ENCODE peak calls at places on chromosomes 11 and 22, in seven cellular contexts. One of them, this sample, is unnamed.
A peak's percentile ranks its signal among the peaks of the same experiment; 100 is the strongest.

GRCh38 chr11:36577859-36578258 is 10.1 kb downstream of the RAG1 start:
- DNase-seq in naive thymus-derived CD4-positive, alpha-beta T cell: no peak
- DNase-seq in H9: no peak
- DNase-seq in neuronal stem cell: no peak
- DNase-seq in prostate gland: no peak
- DNase-seq in Panc1: no peak
- DNase-seq in mesendoderm: peak; percentile 23
- DNase-seq in this sample: no peak

GRCh38 chr22:17218341-17218740 is 894 bp downstream of the ADA2 start:
- DNase-seq in naive thymus-derived CD4-positive, alpha-beta T cell: no peak
- DNase-seq in prostate gland: no peak
- DNase-seq in mesendoderm: peak; percentile 58
- DNase-seq in neuronal stem cell: no peak
- DNase-seq in H9: no peak
- DNase-seq in Panc1: no peak
- DNase-seq in this sample: no peak

GRCh38 chr11:12731841-12732336 is 57.7 kb downstream of the TEAD1 start:
- DNase-seq in naive thymus-derived CD4-positive, alpha-beta T cell: no peak
- DNase-seq in neuronal stem cell: no peak
- DNase-seq in Panc1: no peak
- DNase-seq in prostate gland: no peak
- DNase-seq in H9: no peak
- DNase-seq in mesendoderm: peak; percentile 64
- DNase-seq in this sample: no peak

GRCh38 chr22:45878901-45879551 is 97.9 kb downstream of the WNT7B start:
- DNase-seq in prostate gland: no peak
- DNase-seq in H9: peak; percentile 35
- DNase-seq in Panc1: no peak
- DNase-seq in neuronal stem cell: no peak
- DNase-seq in naive thymus-derived CD4-positive, alpha-beta T cell: no peak
- DNase-seq in mesendoderm: no peak
- DNase-seq in this sample: no peak

GRCh38 chr11:33997473-33998347 is 53.8 kb upstream of the CAPRIN1 start:
- DNase-seq in naive thymus-derived CD4-positive, alpha-beta T cell: no peak
- DNase-seq in Panc1: no peak
- DNase-seq in neuronal stem cell: no peak
- DNase-seq in mesendoderm: peak; percentile 39
- DNase-seq in H9: no peak
- DNase-seq in prostate gland: no peak
- DNase-seq in this sample: no peak

GRCh38 chr11:121881806-121882205 is 234.2 kb downstream of the BLID start:
- DNase-seq in naive thymus-derived CD4-positive, alpha-beta T cell: no peak
- DNase-seq in mesendoderm: no peak
- DNase-seq in H9: no peak
- DNase-seq in prostate gland: no peak
- DNase-seq in neuronal stem cell: no peak
- DNase-seq in Panc1: no peak
- DNase-seq in this sample: no peak

GRCh38 chr11:116693206-116694016 is 79.4 kb downstream of the BUD13 start:
- DNase-seq in mesendoderm: no peak
- DNase-seq in naive thymus-derived CD4-positive, alpha-beta T cell: no peak
- DNase-seq in Panc1: no peak
- DNase-seq in neuronal stem cell: no peak
- DNase-seq in prostate gland: no peak
- DNase-seq in H9: no peak
- DNase-seq in this sample: no peak

GRCh38 chr11:118343981-118344521 is at the start of gene CD3G:
- DNase-seq in neuronal stem cell: no peak
- DNase-seq in mesendoderm: no peak
- DNase-seq in prostate gland: no peak
- DNase-seq in H9: no peak
- DNase-seq in naive thymus-derived CD4-positive, alpha-beta T cell: peak; percentile 66
- DNase-seq in Panc1: no peak
- DNase-seq in this sample: peak; percentile 30

GRCh38 chr11:11409916-11410315 is 56.9 kb upstream of the CSNK2A3 start:
- DNase-seq in H9: no peak
- DNase-seq in Panc1: no peak
- DNase-seq in prostate gland: no peak
- DNase-seq in neuronal stem cell: no peak
- DNase-seq in naive thymus-derived CD4-positive, alpha-beta T cell: no peak
- DNase-seq in mesendoderm: no peak
- DNase-seq in this sample: no peak

GRCh38 chr22:47698906-47699305 is 936.5 kb downstream of the TBC1D22A start:
- DNase-seq in prostate gland: no peak
- DNase-seq in mesendoderm: no peak
- DNase-seq in neuronal stem cell: no peak
- DNase-seq in naive thymus-derived CD4-positive, alpha-beta T cell: no peak
- DNase-seq in H9: no peak
- DNase-seq in Panc1: no peak
- DNase-seq in this sample: no peak

GRCh38 chr11:47348859-47349258 is 3.6 kb downstream of the MYBPC3 start:
- DNase-seq in Panc1: no peak
- DNase-seq in mesendoderm: peak; percentile 31
- DNase-seq in naive thymus-derived CD4-positive, alpha-beta T cell: no peak
- DNase-seq in H9: no peak
- DNase-seq in prostate gland: no peak
- DNase-seq in neuronal stem cell: no peak
- DNase-seq in this sample: no peak

GRCh38 chr11:104106136-104106754 is 57.7 kb downstream of the PDGFD start:
- DNase-seq in Panc1: no peak
- DNase-seq in neuronal stem cell: no peak
- DNase-seq in mesendoderm: no peak
- DNase-seq in naive thymus-derived CD4-positive, alpha-beta T cell: no peak
- DNase-seq in H9: no peak
- DNase-seq in prostate gland: no peak
- DNase-seq in this sample: no peak

GRCh38 chr11:118746988-118747585 is 43.9 kb downstream of the DDX6 start:
- DNase-seq in naive thymus-derived CD4-positive, alpha-beta T cell: no peak
- DNase-seq in Panc1: no peak
- DNase-seq in mesendoderm: no peak
- DNase-seq in H9: no peak
- DNase-seq in prostate gland: no peak
- DNase-seq in neuronal stem cell: no peak
- DNase-seq in this sample: no peak

GRCh38 chr11:126485021-126485781 is 129.7 kb downstream of the ST3GAL4 start:
- DNase-seq in neuronal stem cell: no peak
- DNase-seq in H9: no peak
- DNase-seq in Panc1: no peak
- DNase-seq in prostate gland: no peak
- DNase-seq in mesendoderm: no peak
- DNase-seq in naive thymus-derived CD4-positive, alpha-beta T cell: no peak
- DNase-seq in this sample: no peak

GRCh38 chr11:111846063-111846462 is 25.3 kb downstream of the ALG9 start:
- DNase-seq in Panc1: no peak
- DNase-seq in neuronal stem cell: no peak
- DNase-seq in prostate gland: no peak
- DNase-seq in mesendoderm: no peak
- DNase-seq in H9: no peak
- DNase-seq in naive thymus-derived CD4-positive, alpha-beta T cell: no peak
- DNase-seq in this sample: no peak

GRCh38 chr11:76891285-76891684 is 30.6 kb downstream of the ACER3 start:
- DNase-seq in mesendoderm: no peak
- DNase-seq in Panc1: no peak
- DNase-seq in neuronal stem cell: no peak
- DNase-seq in naive thymus-derived CD4-positive, alpha-beta T cell: no peak
- DNase-seq in H9: no peak
- DNase-seq in prostate gland: no peak
- DNase-seq in this sample: no peak

GRCh38 chr22:38309614-38310517 is 7.4 kb downstream of the CSNK1E start:
- DNase-seq in neuronal stem cell: no peak
- DNase-seq in H9: no peak
- DNase-seq in naive thymus-derived CD4-positive, alpha-beta T cell: no peak
- DNase-seq in mesendoderm: no peak
- DNase-seq in Panc1: no peak
- DNase-seq in prostate gland: no peak
- DNase-seq in this sample: no peak

GRCh38 chr11:131819845-131820244 is 449.4 kb downstream of the NTM start:
- DNase-seq in neuronal stem cell: no peak
- DNase-seq in prostate gland: no peak
- DNase-seq in mesendoderm: no peak
- DNase-seq in H9: no peak
- DNase-seq in Panc1: no peak
- DNase-seq in naive thymus-derived CD4-positive, alpha-beta T cell: no peak
- DNase-seq in this sample: no peak

GRCh38 chr11:70772950-70773349 is 374.6 kb downstream of the CTTN start:
- DNase-seq in prostate gland: no peak
- DNase-seq in naive thymus-derived CD4-positive, alpha-beta T cell: no peak
- DNase-seq in neuronal stem cell: no peak
- DNase-seq in Panc1: no peak
- DNase-seq in mesendoderm: peak; percentile 63
- DNase-seq in H9: no peak
- DNase-seq in this sample: no peak

GRCh38 chr22:37749831-37750595 is 53.2 kb downstream of the TRIOBP start:
- DNase-seq in mesendoderm: peak; percentile 36
- DNase-seq in Panc1: no peak
- DNase-seq in prostate gland: peak; percentile 74
- DNase-seq in neuronal stem cell: no peak
- DNase-seq in naive thymus-derived CD4-positive, alpha-beta T cell: no peak
- DNase-seq in H9: no peak
- DNase-seq in this sample: no peak

GRCh38 chr11:117417856-117418255 is 90.2 kb downstream of the CEP164 start:
- DNase-seq in H9: no peak
- DNase-seq in neuronal stem cell: no peak
- DNase-seq in naive thymus-derived CD4-positive, alpha-beta T cell: no peak
- DNase-seq in Panc1: no peak
- DNase-seq in prostate gland: no peak
- DNase-seq in mesendoderm: no peak
- DNase-seq in this sample: no peak

GRCh38 chr11:55726715-55727324 is 46.4 kb upstream of the OR5D13 start:
- DNase-seq in prostate gland: no peak
- DNase-seq in neuronal stem cell: no peak
- DNase-seq in H9: no peak
- DNase-seq in naive thymus-derived CD4-positive, alpha-beta T cell: no peak
- DNase-seq in mesendoderm: peak; percentile 7
- DNase-seq in Panc1: no peak
- DNase-seq in this sample: no peak

GRCh38 chr11:59901306-59901705 is 22.7 kb downstream of the OOSP3 start:
- DNase-seq in Panc1: no peak
- DNase-seq in neuronal stem cell: no peak
- DNase-seq in H9: no peak
- DNase-seq in prostate gland: no peak
- DNase-seq in naive thymus-derived CD4-positive, alpha-beta T cell: no peak
- DNase-seq in mesendoderm: no peak
- DNase-seq in this sample: no peak

GRCh38 chr22:47738472-47739013 is 976.1 kb downstream of the TBC1D22A start:
- DNase-seq in naive thymus-derived CD4-positive, alpha-beta T cell: no peak
- DNase-seq in H9: no peak
- DNase-seq in prostate gland: no peak
- DNase-seq in Panc1: no peak
- DNase-seq in mesendoderm: peak; percentile 84
- DNase-seq in neuronal stem cell: no peak
- DNase-seq in this sample: no peak

GRCh38 chr11:39365809-39366436 is 2093.5 kb downstream of the LRRC4C start:
- DNase-seq in neuronal stem cell: peak; percentile 5
- DNase-seq in naive thymus-derived CD4-positive, alpha-beta T cell: no peak
- DNase-seq in prostate gland: no peak
- DNase-seq in H9: no peak
- DNase-seq in mesendoderm: peak; percentile 79
- DNase-seq in Panc1: peak; percentile 17
- DNase-seq in this sample: no peak

GRCh38 chr11:93784935-93785360 is 866 bp downstream of the MED17 start:
- DNase-seq in naive thymus-derived CD4-positive, alpha-beta T cell: no peak
- DNase-seq in Panc1: no peak
- DNase-seq in mesendoderm: no peak
- DNase-seq in prostate gland: no peak
- DNase-seq in neuronal stem cell: no peak
- DNase-seq in H9: no peak
- DNase-seq in this sample: no peak
- H3K27me3 ChIP-seq in naive thymus-derived CD4-positive, alpha-beta T cell: no peaks in the 10 kb centered on the region
- H3K27me3 ChIP-seq in Panc1: no peaks in the 10 kb centered on the region
- H3K27me3 ChIP-seq in mesendoderm: no peaks in the 10 kb centered on the region
- H3K27me3 ChIP-seq in prostate gland: no peaks in the 10 kb centered on the region
- H3K27me3 ChIP-seq in neuronal stem cell: no peaks in the 10 kb centered on the region
- H3K27me3 ChIP-seq in H9: no peaks in the 10 kb centered on the region
- H3K27me3 ChIP-seq in this sample: no peaks in the 10 kb centered on the region

DNA sequence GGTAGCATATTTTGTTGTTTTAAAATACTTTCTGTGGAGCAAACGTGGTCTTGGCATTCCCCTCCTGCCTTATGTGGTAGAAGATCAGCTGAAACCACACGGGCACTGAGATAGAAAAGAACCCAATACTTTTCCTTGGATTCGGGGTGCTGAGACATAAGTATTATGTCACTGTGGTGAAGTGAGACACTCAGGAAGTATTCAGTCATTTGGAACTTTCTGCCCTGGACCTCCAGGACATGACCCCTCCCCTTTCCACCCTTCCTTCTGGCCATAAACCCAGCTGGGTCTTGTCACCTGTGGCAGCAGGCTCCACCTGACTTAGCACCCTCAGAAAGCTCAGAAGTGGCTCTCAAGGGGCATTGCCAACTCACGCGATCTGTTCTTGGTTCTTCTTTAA is 123.4 kb downstream of the SWAP70 start:
- DNase-seq in mesendoderm: no peak
- DNase-seq in neuronal stem cell: no peak
- DNase-seq in Panc1: no peak
- DNase-seq in H9: no peak
- DNase-seq in prostate gland: no peak
- DNase-seq in naive thymus-derived CD4-positive, alpha-beta T cell: no peak
- DNase-seq in this sample: no peak
- H3K4me1 ChIP-seq in mesendoderm: no peaks in the 10 kb centered on the region
- H3K4me1 ChIP-seq in neuronal stem cell: no peaks in the 10 kb centered on the region
- H3K4me1 ChIP-seq in Panc1: peaks cover 18% of the 10 kb centered on the region
- H3K4me1 ChIP-seq in H9: no peaks in the 10 kb centered on the region
- H3K4me1 ChIP-seq in prostate gland: no peaks in the 10 kb centered on the region
- H3K4me1 ChIP-seq in naive thymus-derived CD4-positive, alpha-beta T cell: no peaks in the 10 kb centered on the region
- H3K4me1 ChIP-seq in this sample: no peaks in the 10 kb centered on the region

DNA sequence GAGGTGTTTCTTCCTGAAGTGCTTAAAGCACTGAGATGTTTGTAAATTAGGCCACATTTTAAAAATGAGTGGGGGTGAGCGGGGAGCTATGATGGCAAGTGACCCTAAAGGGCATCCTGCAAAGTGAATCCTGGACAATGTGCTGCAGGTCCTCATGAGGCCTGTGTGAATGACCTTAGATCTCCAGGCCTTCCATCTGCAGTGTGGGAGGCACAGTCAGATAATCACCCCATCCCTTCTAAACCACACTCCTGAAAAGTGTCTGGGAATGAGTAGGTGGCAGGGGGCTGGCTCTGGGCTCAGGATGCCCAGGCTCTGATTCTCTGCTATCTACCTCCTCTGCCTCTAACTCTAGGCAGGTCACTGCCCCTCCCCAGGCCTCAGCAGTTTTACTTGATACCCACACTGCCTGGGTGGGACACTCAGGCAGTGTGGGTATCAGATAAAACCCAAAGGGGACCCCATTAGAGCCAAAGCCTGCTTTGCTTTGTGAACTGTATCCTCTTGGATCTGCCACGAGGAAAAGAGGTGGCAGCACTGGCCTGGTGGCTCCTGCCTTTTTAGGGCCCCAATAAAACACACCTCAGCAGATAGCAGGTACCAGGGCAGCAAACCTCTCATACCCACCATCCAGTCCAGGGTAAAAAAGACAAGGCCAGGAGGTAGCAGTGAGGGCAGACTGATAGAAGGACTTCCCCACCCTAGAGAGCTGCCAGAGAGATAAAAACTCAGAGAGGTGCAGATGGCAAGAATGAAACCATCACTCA is 10.5 kb downstream of the STARD10 start:
- DNase-seq in naive thymus-derived CD4-positive, alpha-beta T cell: no peak
- DNase-seq in neuronal stem cell: no peak
- DNase-seq in prostate gland: no peak
- DNase-seq in H9: no peak
- DNase-seq in mesendoderm: no peak
- DNase-seq in Panc1: no peak
- DNase-seq in this sample: no peak
- H3K27me3 ChIP-seq in naive thymus-derived CD4-positive, alpha-beta T cell: no peaks in the 10 kb centered on the region
- H3K27me3 ChIP-seq in neuronal stem cell: peaks cover 16% of the 10 kb centered on the region
- H3K27me3 ChIP-seq in prostate gland: no peaks in the 10 kb centered on the region
- H3K27me3 ChIP-seq in H9: no peaks in the 10 kb centered on the region
- H3K27me3 ChIP-seq in mesendoderm: no peaks in the 10 kb centered on the region
- H3K27me3 ChIP-seq in Panc1: no peaks in the 10 kb centered on the region
- H3K27me3 ChIP-seq in this sample: no peaks in the 10 kb centered on the region

GRCh38 chr22:25070870-25071465 is 118.5 kb downstream of the KIAA1671 start:
- DNase-seq in neuronal stem cell: no peak
- DNase-seq in prostate gland: no peak
- DNase-seq in naive thymus-derived CD4-positive, alpha-beta T cell: no peak
- DNase-seq in H9: no peak
- DNase-seq in mesendoderm: no peak
- DNase-seq in Panc1: no peak
- DNase-seq in this sample: no peak
- H3K4me1 ChIP-seq in neuronal stem cell: no peaks in the 10 kb centered on the region
- H3K4me1 ChIP-seq in prostate gland: no peaks in the 10 kb centered on the region
- H3K4me1 ChIP-seq in naive thymus-derived CD4-positive, alpha-beta T cell: peaks cover 51% of the 10 kb centered on the region
- H3K4me1 ChIP-seq in H9: no peaks in the 10 kb centered on the region
- H3K4me1 ChIP-seq in mesendoderm: no peaks in the 10 kb centered on the region
- H3K4me1 ChIP-seq in Panc1: no peaks in the 10 kb centered on the region
- H3K4me1 ChIP-seq in this sample: peaks cover 43% of the 10 kb centered on the region

This sample was measured in effector memory CD4-positive, alpha-beta T cell.